ENCODE peak calls at places on chromosomes 6 and 20, in four cellular contexts. W is body of pancreas, P is transverse colon, U is stomach. Q is an unnamed sample. For H3K36me3, the result is how much of the 10 kb centered on the place peaks cover.

GRCh38 chr20:13245250-13245723 is 24.2 kb downstream of the ISM1 start:
- DNase-seq in W (no peak), P (no peak), U (no peak), Q (no peak)

GRCh38 chr20:47444584-47444983 is 57.1 kb upstream of the NCOA3 start:
- DNase-seq in W (no peak), P (no peak), U (no peak), Q (no peak)

GRCh38 chr6:84309336-84309735 is 81.9 kb upstream of the CEP162 start:
- DNase-seq in W (no peak), P (no peak), U (no peak), Q (no peak)

GRCh38 chr6:99013661-99014458 is 66.1 kb upstream of the FBXL4 start:
- DNase-seq in W (no peak), P (no peak), U (no peak), Q (no peak)

GRCh38 chr6:87658516-87658915 is 43.5 kb downstream of the AKIRIN2 start:
- DNase-seq in W (no peak), P (no peak), U (no peak), Q (no peak)

GRCh38 chr6:37135835-37136694 is 33.9 kb upstream of the PIM1 start:
- DNase-seq in W (no peak), P (no peak), U (no peak), Q (no peak)

GRCh38 chr6:148693882-148694484 is 52.8 kb upstream of the UST start:
- DNase-seq in W (no peak), P (no peak), U (no peak), Q (peak)

GRCh38 chr6:36301781-36302180 is 31.9 kb downstream of the PNPLA1 start:
- DNase-seq in W (no peak), P (no peak), U (no peak), Q (no peak)

GRCh38 chr20:10253750-10254149 is 35.1 kb downstream of the SNAP25 start:
- DNase-seq in W (no peak), P (no peak), U (no peak), Q (no peak)

GRCh38 chr20:10793741-10794140 is 119.9 kb upstream of the JAG1 start:
- DNase-seq in W (peak), P (no peak), U (no peak), Q (no peak)

GRCh38 chr20:62413896-62414481 is 6.9 kb upstream of the CABLES2 start:
- DNase-seq in W (no peak), P (no peak), U (no peak), Q (no peak)
- TF ChIP-seq CTCF in W (no peak), P (no peak), U (no peak), Q (peak)

GRCh38 chr6:42503894-42504293 is 52.2 kb upstream of the TRERF1 start:
- DNase-seq in W (no peak), P (no peak), U (no peak), Q (peak)

GRCh38 chr6:42505377-42505702 is 53.6 kb upstream of the TRERF1 start:
- DNase-seq in W (no peak), P (no peak), U (no peak), Q (peak)

GRCh38 chr6:42507901-42508300 is 55.9 kb upstream of the UBR2 start:
- DNase-seq in W (no peak), P (no peak), U (no peak), Q (no peak)

GRCh38 chr6:42507195-42507594 is 55.5 kb upstream of the TRERF1 start:
- DNase-seq in W (no peak), P (no peak), U (no peak), Q (peak)

DNA sequence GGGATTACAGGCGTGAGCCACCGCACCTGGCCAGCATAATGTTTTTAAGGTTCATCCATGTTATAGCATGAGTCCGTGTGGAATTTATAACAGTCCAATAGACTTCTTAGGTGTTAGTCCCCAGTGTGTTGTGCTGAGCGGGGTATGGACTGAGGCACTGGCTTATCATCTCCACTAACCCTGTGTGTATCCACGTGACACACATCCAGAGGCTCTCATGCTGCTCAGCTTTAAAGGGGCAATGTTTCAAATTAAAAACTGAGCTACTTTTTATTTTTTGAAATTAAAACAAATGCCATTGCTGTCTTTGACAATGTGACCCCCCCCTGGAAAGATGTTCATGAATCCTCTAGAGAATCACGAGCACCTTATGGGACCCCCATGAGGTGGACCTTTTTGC is 54.3 kb upstream of the TRERF1 start:
- DNase-seq in W (no peak), P (no peak), U (no peak), Q (no peak)
- H3K4me3 ChIP-seq in W (no peak), P (no peak), U (no peak), Q (no peak)

DNA sequence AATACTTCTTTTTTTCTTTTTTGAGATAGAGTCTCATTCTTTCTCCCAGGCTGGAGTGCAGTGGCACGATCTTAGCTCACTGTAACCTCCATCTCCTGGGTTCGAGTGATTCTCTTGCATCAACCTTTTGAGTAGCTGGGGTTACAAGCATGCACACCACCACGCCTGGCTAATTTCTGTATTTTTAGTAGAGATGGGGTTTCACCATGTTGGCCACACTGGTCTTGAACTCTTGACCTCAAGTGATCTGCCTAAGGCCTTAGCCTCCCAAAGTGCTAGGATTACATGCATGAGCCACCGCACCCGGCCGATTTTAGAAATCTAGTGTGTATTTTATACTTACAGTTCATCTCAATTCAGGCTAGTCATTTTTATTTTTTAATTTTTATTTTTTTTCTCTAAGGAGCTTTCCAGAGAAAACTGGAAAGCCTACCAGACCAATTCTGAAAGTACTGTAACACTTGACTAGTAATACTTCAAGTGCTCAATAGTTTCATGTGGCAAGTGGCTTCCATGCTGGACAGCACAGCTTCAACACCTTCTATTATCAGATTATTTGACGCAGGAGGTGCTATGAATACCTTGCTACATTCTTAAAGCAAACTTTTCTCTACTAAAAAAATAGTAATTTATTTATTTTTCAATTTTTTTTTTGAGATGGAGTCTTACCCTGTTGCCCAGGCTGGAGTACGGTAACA is 25.0 kb downstream of the POLR1C start:
- DNase-seq in W (no peak), P (no peak), U (no peak), Q (peak)
- H3K36me3 ChIP-seq in W (under half), P (under half), U (half or more), Q (under half)

GRCh38 chr20:43840382-43841070 is 74.1 kb upstream of the TOX2 start:
- DNase-seq in W (no peak), P (peak), U (no peak), Q (peak)
- TF ChIP-seq CTCF in W (no peak), P (peak), U (no peak), Q (peak)

DNA sequence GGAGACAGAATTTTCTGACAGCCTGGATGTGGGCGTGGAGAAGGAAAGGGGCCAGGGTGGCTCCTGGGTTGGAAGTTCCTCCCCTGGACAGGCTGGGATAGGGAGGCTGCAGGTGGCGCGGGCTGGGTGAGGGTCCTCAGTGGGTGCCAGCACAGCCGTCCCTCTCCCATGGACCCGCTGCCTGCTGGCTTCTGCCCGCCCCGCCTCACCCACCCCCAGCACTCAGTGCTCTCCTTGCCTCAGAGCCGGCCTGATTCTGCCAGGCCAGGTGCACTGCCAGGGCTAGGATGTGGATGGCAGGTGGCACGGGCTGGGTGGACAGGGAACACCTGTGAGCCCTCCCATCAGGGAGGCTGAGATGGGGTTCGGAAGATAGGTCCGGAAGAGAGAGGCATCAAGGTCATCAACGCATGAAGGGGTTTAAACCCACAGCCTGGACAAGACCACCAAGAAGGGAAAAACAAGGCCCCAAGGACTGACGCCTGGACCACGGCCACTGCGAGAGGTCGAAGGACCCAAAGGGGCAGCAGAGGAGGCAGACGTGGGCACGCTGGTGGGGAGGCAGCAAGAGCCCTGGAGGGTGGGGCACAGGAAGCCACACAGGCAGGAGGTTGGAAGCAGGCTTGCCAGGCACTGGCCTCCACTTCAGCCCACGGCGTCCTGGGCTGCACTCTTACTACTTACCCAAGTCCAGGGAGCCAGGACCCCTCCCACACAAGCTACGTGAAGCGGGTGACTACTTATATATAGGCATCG is 114.2 kb upstream of the AFDN start:
- DNase-seq in W (no peak), P (peak), U (no peak), Q (no peak)
- H3K4me3 ChIP-seq in W (no peak), P (no peak), U (no peak), Q (no peak)

GRCh38 chr6:127976111-127976510 is 75.3 kb upstream of the THEMIS start:
- DNase-seq in W (no peak), P (no peak), U (no peak), Q (no peak)

GRCh38 chr6:127980996-127981395 is 80.1 kb upstream of the THEMIS start:
- DNase-seq in W (no peak), P (no peak), U (no peak), Q (no peak)

GRCh38 chr6:127971945-127972391 is 71.1 kb upstream of the THEMIS start:
- DNase-seq in W (no peak), P (no peak), U (no peak), Q (no peak)

GRCh38 chr6:127972815-127973214 is 72.0 kb upstream of the THEMIS start:
- DNase-seq in W (no peak), P (no peak), U (no peak), Q (no peak)

DNA sequence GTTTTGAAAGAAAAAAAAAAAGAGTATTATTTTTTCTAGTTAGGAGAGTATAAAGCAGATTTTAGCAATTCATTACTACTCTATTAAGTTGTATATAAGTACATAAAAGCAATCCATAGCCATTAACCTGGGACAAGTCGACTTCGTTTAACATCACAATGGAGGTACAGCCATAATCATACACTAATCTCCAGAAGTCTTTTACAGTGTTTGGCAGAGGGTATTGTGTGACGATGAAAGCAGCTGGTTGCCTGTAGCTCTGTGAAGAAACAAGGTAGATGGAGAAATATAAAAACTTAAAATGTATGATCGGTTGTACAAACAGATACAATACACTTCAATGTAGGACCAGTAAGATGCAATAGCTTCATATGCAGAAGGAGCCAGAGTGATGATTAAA is 75.9 kb upstream of the THEMIS start:
- DNase-seq in W (no peak), P (no peak), U (no peak), Q (no peak)
- H3K36me3 ChIP-seq in W (under half), P (under half), U (half or more), Q (under half)

GRCh38 chr6:155765275-155766194 is 309.9 kb upstream of the NOX3 start:
- DNase-seq in W (no peak), P (no peak), U (no peak), Q (no peak)
- TF ChIP-seq CTCF in W (no peak), P (no peak), U (no peak), Q (no peak)

GRCh38 chr20:44576297-44576696 is 6.1 kb upstream of the PKIG start:
- DNase-seq in W (no peak), P (no peak), U (no peak), Q (no peak)
- H3K4me3 ChIP-seq in W (no peak), P (no peak), U (no peak), Q (no peak)

GRCh38 chr6:13979284-13980171 is 54.8 kb downstream of the RNF182 start:
- DNase-seq in W (no peak), P (no peak), U (no peak), Q (no peak)
- H3K36me3 ChIP-seq in W (under half), P (under half), U (under half), Q (under half)

Q was measured in GM06990.